ENCODE peak calls at places on chromosomes 1 and 21, in seven cellular contexts. V is upper lobe of right lung; X is T-cell; L is putamen; I is skeletal muscle cell; T is stimulated activated CD4-positive, alpha-beta T cell treated with anti-CD3 and anti-CD28 coated beads, Interleukin-4, amount 100 ng/mL, for 4 hours; Z is heart left ventricle. U is an unnamed sample.

GRCh38 chr1:193190096-193190744 is 3.8 kb upstream of the B3GALT2 start:
- DNase-seq in V (no peak), X (no peak), L (no peak), I (no peak), T (no peak), Z (no peak), U (no peak)

GRCh38 chr1:175472464-175472863 is 270.9 kb downstream of the TNR start:
- DNase-seq in V (no peak), X (no peak), L (no peak), I (no peak), T (no peak), Z (no peak), U (no peak)

GRCh38 chr1:56113679-56114078 is 465.7 kb downstream of the PLPP3 start:
- DNase-seq in V (no peak), X (no peak), L (no peak), I (no peak), T (no peak), Z (no peak), U (no peak)

GRCh38 chr21:45255381-45256020 is 32.2 kb downstream of the POFUT2 start:
- DNase-seq in V (no peak), X (no peak), L (no peak), I (no peak), T (no peak), Z (no peak), U (no peak)

GRCh38 chr1:215710340-215710971 is 143.4 kb downstream of the KCTD3 start:
- DNase-seq in V (no peak), X (no peak), L (no peak), I (peak), T (no peak), Z (no peak), U (no peak)

GRCh38 chr1:4797429-4797828 is 143.0 kb downstream of the AJAP1 start:
- DNase-seq in V (no peak), X (no peak), L (no peak), I (no peak), T (no peak), Z (no peak), U (no peak)

GRCh38 chr1:41955461-41956159 is 36.9 kb upstream of the HIVEP3 start:
- DNase-seq in V (no peak), X (no peak), L (no peak), I (peak), T (no peak), Z (no peak), U (no peak)

GRCh38 chr1:100187912-100188311 is 9.9 kb upstream of the LRRC39 start:
- DNase-seq in V (no peak), X (no peak), L (peak), I (peak), T (no peak), Z (peak), U (no peak)

GRCh38 chr1:66773227-66773626 is 21.0 kb downstream of the DYNLT5 start:
- DNase-seq in V (no peak), X (no peak), L (no peak), I (no peak), T (no peak), Z (no peak), U (no peak)

GRCh38 chr1:229855999-229856650 is 210.9 kb upstream of the GALNT2 start:
- DNase-seq in V (no peak), X (peak), L (peak), I (no peak), T (peak), Z (no peak), U (no peak)

GRCh38 chr1:200925821-200926220 is 31.1 kb downstream of the INAVA start:
- DNase-seq in V (no peak), X (no peak), L (no peak), I (no peak), T (no peak), Z (no peak), U (no peak)

GRCh38 chr1:17155257-17155895 is 36.1 kb upstream of the PADI2 start:
- DNase-seq in V (no peak), X (no peak), L (no peak), I (no peak), T (no peak), Z (no peak), U (no peak)